ENCODE peak calls at places on chromosomes 1 and 21, in five cellular contexts. O, E, D, Q and H are unnamed samples. For H3K9me3, the result is how much of the 10 kb centered on the place peaks cover.

GRCh38 chr1:17089496-17089895 is 29.8 kb downstream of the PADI2 start:
- DNase-seq in E (no peak), O (no peak), D (no peak), Q (no peak), H (no peak)

GRCh38 chr1:189220750-189221149 is 1256.9 kb downstream of the BRINP3 start:
- DNase-seq in O (no peak), D (no peak), E (no peak), Q (peak), H (peak)

GRCh38 chr1:221845650-221846371 is 103.9 kb upstream of the DUSP10 start:
- DNase-seq in Q (no peak), D (no peak), E (no peak), O (peak), H (peak)

GRCh38 chr1:8184301-8184700 is 133.6 kb upstream of the SLC45A1 start:
- DNase-seq in O (no peak), D (no peak), Q (no peak), E (no peak), H (peak)

GRCh38 chr1:164226977-164227376 is 332.0 kb upstream of the PBX1 start:
- DNase-seq in E (no peak), D (no peak), O (no peak), Q (no peak), H (no peak)

GRCh38 chr1:213931804-213932203 is 56.0 kb upstream of the PROX1 start:
- DNase-seq in O (no peak), D (peak), E (no peak), Q (no peak), H (peak)

GRCh38 chr1:98355656-98356384 is 305.7 kb upstream of the SNX7 start:
- DNase-seq in D (no peak), O (peak), Q (no peak), E (no peak), H (peak)

GRCh38 chr21:37244506-37245083 is 22.5 kb downstream of the VPS26C start:
- DNase-seq in E (no peak), O (no peak), D (no peak), Q (no peak), H (no peak)

GRCh38 chr1:239914827-239915231 is 176.9 kb upstream of the FMN2 start:
- DNase-seq in Q (peak), E (no peak), O (no peak), D (no peak), H (peak)

GRCh38 chr1:30882678-30883388 is 25.7 kb downstream of the SDC3 start:
- DNase-seq in O (no peak), E (no peak), Q (no peak), D (no peak), H (no peak)
- H3K4me2 ChIP-seq in O (no peak), E (no peak), Q (no peak), D (no peak), H (no peak)

GRCh38 chr1:210594605-210595004 is 265.9 kb downstream of the HHAT start:
- DNase-seq in Q (no peak), O (no peak), D (no peak), E (no peak), H (no peak)

GRCh38 chr1:210600421-210601195 is 271.9 kb downstream of the HHAT start:
- DNase-seq in O (no peak), Q (no peak), D (peak), E (no peak), H (no peak)

GRCh38 chr1:210596641-210597040 is 267.9 kb downstream of the HHAT start:
- DNase-seq in Q (no peak), E (no peak), D (no peak), O (no peak), H (no peak)

GRCh38 chr1:210598135-210598652 is 269.5 kb downstream of the HHAT start:
- DNase-seq in E (no peak), D (no peak), O (peak), Q (no peak), H (peak)

GRCh38 chr1:210597555-210598134 is 268.9 kb downstream of the HHAT start:
- DNase-seq in Q (no peak), D (no peak), O (peak), E (no peak), H (peak)
- TF ChIP-seq EZH2phosphoT487 in Q (no peak), D (no peak), O (no peak), E (no peak), H (no peak)

GRCh38 chr1:3014041-3014440 is 7.2 kb upstream of the ACTRT2 start:
- DNase-seq in D (no peak), E (no peak), Q (no peak), O (no peak), H (no peak)
- H3K9me3 ChIP-seq in D (under half), E (under half), Q (under half), O (under half), H (under half)

GRCh38 chr1:107806902-107807301 is 158.1 kb downstream of the VAV3 start:
- DNase-seq in E (no peak), Q (no peak), D (no peak), O (no peak), H (no peak)

GRCh38 chr1:107804746-107805145 is 160.2 kb downstream of the VAV3 start:
- DNase-seq in O (no peak), D (no peak), E (no peak), Q (peak), H (no peak)

GRCh38 chr1:107803579-107803978 is 161.4 kb downstream of the VAV3 start:
- DNase-seq in D (no peak), Q (no peak), O (no peak), E (no peak), H (no peak)

GRCh38 chr1:107802654-107803053 is 162.3 kb downstream of the VAV3 start:
- DNase-seq in Q (no peak), O (no peak), D (no peak), E (no peak), H (no peak)

GRCh38 chr1:107804134-107804533 is 160.8 kb downstream of the VAV3 start:
- DNase-seq in O (no peak), Q (peak), D (no peak), E (peak), H (no peak)
- H3K4me2 ChIP-seq in O (no peak), Q (peak), D (no peak), E (peak), H (no peak)

DNA sequence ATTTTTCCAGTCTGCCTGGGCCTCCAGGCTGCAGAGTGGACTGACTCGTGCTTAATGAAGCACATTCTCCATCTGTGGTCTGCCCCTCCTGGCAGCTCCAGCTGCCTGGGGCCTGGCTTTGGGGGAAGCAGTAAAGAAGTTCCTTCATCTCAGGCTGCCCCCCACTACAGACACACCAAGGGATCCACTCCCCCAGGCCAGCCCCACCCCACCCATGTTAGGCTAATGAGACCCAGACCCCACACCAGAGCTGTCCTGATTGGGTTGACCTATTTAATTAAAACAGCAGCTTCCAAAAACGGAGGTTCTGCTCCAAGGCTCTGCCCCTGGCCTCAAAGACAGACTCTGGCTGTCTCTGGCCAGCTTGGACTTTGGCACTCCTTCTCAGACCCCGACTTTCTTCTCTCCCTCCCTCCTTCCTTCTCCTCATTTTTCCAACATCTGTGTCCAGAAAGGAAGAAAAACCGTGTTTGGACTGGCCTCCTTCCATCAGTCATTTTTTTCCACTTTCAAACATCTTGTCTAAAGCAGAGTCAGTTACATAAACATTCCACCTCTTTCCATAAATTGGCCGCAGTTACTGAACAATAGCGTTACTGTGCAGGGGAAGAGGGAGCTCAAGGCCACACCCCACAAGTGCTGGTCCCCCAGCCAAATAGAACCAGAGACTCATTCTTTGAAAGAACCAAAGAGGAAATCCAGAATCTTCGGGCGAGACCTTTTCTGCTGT is 29.7 kb downstream of the SERTAD4 start:
- DNase-seq in D (no peak), E (no peak), Q (no peak), O (peak), H (peak)
- TF ChIP-seq EZH2phosphoT487 in D (no peak), E (no peak), Q (no peak), O (no peak), H (no peak)

GRCh38 chr1:153490272-153491051 is 30.0 kb upstream of the S100A7 start:
- DNase-seq in D (no peak), O (peak), Q (no peak), E (no peak), H (peak)
- H3K9me3 ChIP-seq in D (under half), O (under half), Q (under half), E (under half), H (under half)

GRCh38 chr1:201501812-201502510 is 5.0 kb downstream of the CSRP1 start:
- DNase-seq in D (no peak), Q (no peak), O (peak), E (no peak), H (no peak)
- H3K4me2 ChIP-seq in D (no peak), Q (no peak), O (no peak), E (peak), H (peak)